ENCODE peak calls at places on chromosome 15, in five cellular contexts. K is sigmoid colon, Z is body of pancreas, I is ovary, L is suprapubic skin. A is an unnamed sample.

GRCh38 chr15:31393441-31394091 is 66.9 kb downstream of the KLF13 start:
- DNase-seq in I (no peak), L (no peak), K (peak), Z (no peak), A (no peak)

GRCh38 chr15:77993374-77993911 is 84.1 kb downstream of the TBC1D2B start:
- DNase-seq in I (no peak), L (peak), K (peak), Z (no peak), A (no peak)

GRCh38 chr15:77909131-77909940 is 168.2 kb downstream of the TBC1D2B start:
- DNase-seq in K (peak), L (peak), Z (no peak), I (no peak), A (no peak)

GRCh38 chr15:100114100-100114499 is 227.7 kb downstream of the ADAMTS17 start:
- DNase-seq in Z (peak), L (no peak), I (peak), K (peak), A (no peak)

GRCh38 chr15:97077930-97078329 is 747.4 kb downstream of the NR2F2 start:
- DNase-seq in Z (no peak), L (no peak), K (no peak), I (no peak), A (no peak)

GRCh38 chr15:59436774-59437472 is 1.1 kb upstream of the FAM81A start:
- DNase-seq in Z (no peak), K (peak), L (no peak), I (no peak), A (no peak)

GRCh38 chr15:80234883-80235282 is 17.1 kb downstream of the CTXND1 start:
- DNase-seq in I (no peak), Z (peak), L (no peak), K (no peak), A (no peak)

GRCh38 chr15:57541805-57542504 is 49.7 kb upstream of the MYZAP start:
- DNase-seq in K (peak), Z (peak), L (no peak), I (peak), A (peak)

GRCh38 chr15:29871401-29871800 is 49.1 kb upstream of the TJP1 start:
- DNase-seq in K (no peak), L (no peak), Z (peak), I (peak), A (no peak)

GRCh38 chr15:57784081-57784488 is 77.6 kb downstream of the POLR2M start:
- DNase-seq in Z (peak), K (no peak), L (no peak), I (no peak), A (no peak)

GRCh38 chr15:58511588-58511987 is 79.8 kb downstream of the LIPC start:
- DNase-seq in I (no peak), L (no peak), K (no peak), Z (no peak), A (no peak)

GRCh38 chr15:31111091-31111647 is 9.6 kb upstream of the TRPM1 start:
- DNase-seq in L (no peak), I (no peak), Z (no peak), K (no peak), A (no peak)

GRCh38 chr15:39887211-39887610 is 32.9 kb downstream of the GPR176 start:
- DNase-seq in L (no peak), Z (no peak), K (no peak), I (no peak), A (no peak)

GRCh38 chr15:56243117-56243773 is 434 bp downstream of the RFX7 start:
- DNase-seq in I (peak), K (peak), L (peak), Z (peak), A (peak)

GRCh38 chr15:31262901-31263671 is 63.5 kb upstream of the KLF13 start:
- DNase-seq in I (no peak), L (peak), K (peak), Z (peak), A (no peak)

GRCh38 chr15:45794768-45795486 is 160.1 kb downstream of the SQOR start:
- DNase-seq in I (no peak), L (no peak), K (no peak), Z (no peak), A (no peak)

GRCh38 chr15:81085213-81085612 is 48.9 kb upstream of the CFAP161 start:
- DNase-seq in L (no peak), K (no peak), Z (no peak), I (no peak), A (no peak)

GRCh38 chr15:70831094-70831911 is 22.7 kb downstream of the LARP6 start:
- DNase-seq in L (no peak), K (no peak), Z (no peak), I (no peak), A (no peak)

GRCh38 chr15:24823473-24823872 is 131.3 kb upstream of the SNRPN start:
- DNase-seq in L (no peak), I (no peak), K (no peak), Z (peak), A (no peak)

GRCh38 chr15:45435124-45435903 is 57.0 kb upstream of the GATM start:
- DNase-seq in I (no peak), Z (no peak), L (no peak), K (no peak), A (peak)

GRCh38 chr15:40409366-40409765 is 3.8 kb downstream of the IVD start:
- DNase-seq in Z (no peak), I (no peak), L (no peak), K (no peak), A (peak)

GRCh38 chr15:96037584-96037983 is 292.9 kb upstream of the NR2F2 start:
- DNase-seq in Z (no peak), L (no peak), I (no peak), K (no peak), A (no peak)

GRCh38 chr15:83694030-83694429 is 40.1 kb downstream of the ADAMTSL3 start:
- DNase-seq in I (no peak), L (no peak), K (no peak), Z (no peak), A (no peak)

GRCh38 chr15:72229076-72229946 is 1.7 kb downstream of the PKM start:
- DNase-seq in K (peak), I (no peak), L (no peak), Z (no peak), A (peak)

GRCh38 chr15:94838281-94838680 is 606.9 kb downstream of the MCTP2 start:
- DNase-seq in L (no peak), I (no peak), K (no peak), Z (no peak), A (no peak)

GRCh38 chr15:83732770-83733169 is 78.8 kb downstream of the ADAMTSL3 start:
- DNase-seq in I (no peak), K (no peak), L (no peak), Z (no peak), A (no peak)

GRCh38 chr15:68695061-68695595 is 116.3 kb downstream of the CORO2B start:
- DNase-seq in I (no peak), Z (no peak), K (no peak), L (no peak), A (no peak)

GRCh38 chr15:94375997-94376396 is 144.6 kb downstream of the MCTP2 start:
- DNase-seq in L (no peak), I (no peak), Z (no peak), K (no peak), A (no peak)

GRCh38 chr15:34813446-34814190 is 18.3 kb upstream of the ACTC1 start:
- DNase-seq in L (no peak), Z (no peak), K (no peak), I (no peak), A (no peak)

GRCh38 chr15:39239562-39239961 is 341.3 kb upstream of the THBS1 start:
- DNase-seq in K (no peak), Z (no peak), I (no peak), L (no peak), A (no peak)

GRCh38 chr15:78059110-78059839 is 18.2 kb downstream of the TBC1D2B start:
- DNase-seq in I (no peak), L (no peak), K (no peak), Z (no peak), A (no peak)

GRCh38 chr15:77546050-77546501 is 86.6 kb downstream of the LINGO1 start:
- DNase-seq in Z (no peak), K (peak), I (no peak), L (no peak), A (no peak)

GRCh38 chr15:68620721-68621528 is 42.1 kb downstream of the CORO2B start:
- DNase-seq in Z (peak), I (peak), L (peak), K (peak), A (no peak)

GRCh38 chr15:94584833-94585244 is 353.5 kb downstream of the MCTP2 start:
- DNase-seq in K (no peak), L (no peak), Z (no peak), I (peak), A (no peak)

GRCh38 chr15:59299919-59300617 is 72.6 kb downstream of the MYO1E start:
- DNase-seq in L (peak), I (no peak), Z (peak), K (peak), A (peak)

GRCh38 chr15:52337961-52338535 is 42.4 kb upstream of the MYO5C start:
- DNase-seq in K (no peak), L (no peak), I (no peak), Z (no peak), A (no peak)

GRCh38 chr15:31435891-31436628 is 109.4 kb downstream of the KLF13 start:
- DNase-seq in I (no peak), Z (no peak), L (peak), K (no peak), A (no peak)

GRCh38 chr15:39624806-39625205 is 43.9 kb downstream of the THBS1 start:
- DNase-seq in Z (peak), K (peak), L (no peak), I (peak), A (no peak)

GRCh38 chr15:74243431-74243830 is 7.3 kb downstream of the CCDC33 start:
- DNase-seq in L (no peak), K (no peak), I (no peak), Z (no peak), A (no peak)
- TF ChIP-seq POLR2A in L (no peak), K (no peak), I (no peak), Z (no peak), A (no peak)

GRCh38 chr15:44298878-44299277 is 10.4 kb downstream of the GOLM2 start:
- DNase-seq in I (no peak), K (no peak), L (no peak), Z (no peak), A (no peak)

GRCh38 chr15:44295909-44296420 is 7.4 kb downstream of the GOLM2 start:
- DNase-seq in L (no peak), K (no peak), I (no peak), Z (no peak), A (no peak)

GRCh38 chr15:44299997-44300396 is 11.5 kb downstream of the GOLM2 start:
- DNase-seq in L (no peak), K (no peak), Z (no peak), I (no peak), A (no peak)

GRCh38 chr15:44300567-44300966 is 12.0 kb downstream of the GOLM2 start:
- DNase-seq in L (no peak), Z (no peak), I (no peak), K (no peak), A (no peak)

GRCh38 chr15:44296625-44297524 is 8.4 kb downstream of the GOLM2 start:
- DNase-seq in I (no peak), Z (peak), K (no peak), L (no peak), A (peak)
- TF ChIP-seq POLR2A in I (no peak), Z (peak), K (no peak), L (no peak), A (peak)

DNA sequence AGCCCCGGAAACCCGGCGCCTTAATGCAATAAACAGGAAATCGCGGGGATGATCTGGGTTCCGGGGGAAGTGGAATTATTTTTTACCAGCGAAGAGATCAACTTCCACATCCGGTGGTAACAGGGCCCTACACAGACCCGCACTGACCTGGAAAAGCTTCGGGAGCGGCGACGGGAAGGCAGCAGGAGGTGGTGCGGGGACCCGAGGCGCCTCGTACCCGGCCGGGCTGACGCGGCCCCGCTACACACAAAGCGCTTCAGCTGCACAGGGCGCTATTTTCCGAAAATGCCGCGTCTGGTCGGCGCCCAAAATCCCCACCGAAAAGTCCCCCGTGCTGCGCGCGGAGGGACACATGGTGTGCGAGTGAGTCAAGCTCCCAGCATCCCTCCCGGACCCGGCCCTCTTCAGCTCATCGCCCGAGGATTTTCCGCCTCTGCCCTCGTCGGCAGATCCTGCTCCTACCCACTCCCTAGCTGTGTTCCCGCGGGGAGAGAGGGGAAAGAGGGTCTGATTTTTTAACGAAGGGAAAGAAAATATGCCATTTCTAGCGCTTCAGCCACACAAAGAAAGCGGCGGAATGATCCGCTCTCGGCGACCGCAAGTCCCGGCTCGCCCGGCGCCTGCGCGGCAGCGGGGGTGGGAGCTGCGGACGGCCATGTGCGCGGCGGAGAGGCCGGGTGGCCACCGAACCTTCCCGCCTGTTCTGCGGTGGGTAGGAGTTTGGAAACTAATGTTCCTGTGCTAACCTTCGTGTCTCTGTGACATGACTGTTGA is at the start of gene GABPB1:
- DNase-seq in Z (peak), K (peak), I (peak), L (peak), A (peak)
- TF ChIP-seq POLR2A in Z (peak), K (peak), I (peak), L (peak), A (peak)

DNA sequence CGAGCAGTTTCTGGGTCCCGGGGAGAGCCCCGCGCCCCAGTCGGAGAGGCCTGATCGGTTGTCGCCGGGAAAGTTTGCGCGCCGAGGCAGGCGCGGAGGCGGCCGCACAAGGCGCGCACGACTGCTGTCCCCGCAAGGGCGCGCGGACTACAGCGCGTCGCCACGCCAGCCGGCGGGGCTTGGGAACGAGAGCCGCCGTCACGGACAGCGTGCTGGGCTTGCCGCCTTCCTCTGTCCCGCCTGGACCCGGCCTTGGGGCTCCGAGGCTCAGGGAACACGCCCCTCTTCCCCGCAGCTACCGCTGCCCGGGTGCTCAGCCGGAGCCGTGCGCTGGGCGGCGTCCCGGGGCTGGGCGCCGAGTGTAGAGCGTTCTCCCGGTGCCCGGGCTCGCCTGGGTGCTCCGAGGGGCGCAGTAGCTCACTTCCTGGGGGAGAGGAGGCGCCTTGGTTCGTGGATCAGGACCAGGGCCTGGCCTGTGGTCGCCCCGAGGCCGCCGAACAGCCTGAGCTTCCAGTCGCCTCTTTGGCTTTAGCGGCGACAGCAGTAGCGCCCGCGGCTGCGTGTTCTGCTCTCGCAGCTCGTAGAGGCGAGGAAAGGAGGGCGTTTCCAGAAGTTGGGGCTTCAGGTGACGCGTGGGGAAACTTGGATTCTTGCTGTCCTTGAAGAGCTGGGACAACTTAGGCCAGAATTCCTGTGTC is 226.6 kb upstream of the C2CD4B start:
- DNase-seq in K (peak), L (peak), I (peak), Z (peak), A (peak)
- TF ChIP-seq POLR2A in K (no peak), L (no peak), I (no peak), Z (peak), A (no peak)

GRCh38 chr15:85624241-85624855 is 170.4 kb downstream of the KLHL25 start:
- DNase-seq in Z (no peak), I (no peak), L (no peak), K (no peak), A (no peak)

GRCh38 chr15:85622432-85622831 is 172.3 kb downstream of the KLHL25 start:
- DNase-seq in L (no peak), I (no peak), Z (no peak), K (no peak), A (no peak)

GRCh38 chr15:85625856-85626255 is 168.9 kb downstream of the KLHL25 start:
- DNase-seq in I (no peak), Z (peak), L (no peak), K (no peak), A (no peak)

GRCh38 chr15:85625431-85625830 is 169.3 kb downstream of the KLHL25 start:
- DNase-seq in K (no peak), Z (no peak), I (no peak), L (no peak), A (no peak)

GRCh38 chr15:85623648-85624047 is 171.1 kb downstream of the KLHL25 start:
- DNase-seq in L (no peak), K (no peak), I (no peak), Z (no peak), A (no peak)
- TF ChIP-seq POLR2A in L (no peak), K (no peak), I (no peak), Z (no peak), A (no peak)

DNA sequence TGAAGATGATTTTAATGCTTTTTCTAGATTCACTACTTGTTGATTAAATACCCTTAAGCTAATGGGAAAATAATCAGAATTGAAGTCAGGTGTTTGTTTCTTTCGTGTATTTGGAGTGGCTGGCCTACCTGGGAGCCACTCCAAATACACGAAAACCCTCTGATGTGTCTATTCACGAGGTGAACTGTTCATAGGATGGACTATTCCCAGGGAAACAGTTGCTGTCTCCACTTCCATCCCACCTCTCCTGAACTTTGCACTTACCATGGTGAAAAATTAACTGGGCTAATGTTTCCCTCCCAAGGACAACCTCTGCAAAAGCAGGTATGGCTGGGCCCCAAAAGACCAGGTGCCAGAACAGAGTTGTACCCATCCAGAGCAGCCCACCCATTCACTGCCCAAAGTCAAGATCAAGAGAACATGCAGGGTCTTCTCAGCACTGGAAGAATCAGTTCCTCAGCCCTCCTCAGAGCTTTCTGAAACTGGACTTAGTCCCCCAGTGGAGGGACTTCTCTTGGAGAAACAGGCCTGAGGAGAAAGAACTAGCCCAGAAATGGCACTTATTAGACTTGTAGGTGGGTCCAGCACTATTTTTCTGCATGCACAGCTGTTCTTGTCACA is 2.9 kb upstream of the SMAD3 start:
- DNase-seq in L (no peak), K (no peak), I (no peak), Z (peak), A (no peak)
- TF ChIP-seq POLR2A in L (no peak), K (no peak), I (no peak), Z (no peak), A (no peak)

DNA sequence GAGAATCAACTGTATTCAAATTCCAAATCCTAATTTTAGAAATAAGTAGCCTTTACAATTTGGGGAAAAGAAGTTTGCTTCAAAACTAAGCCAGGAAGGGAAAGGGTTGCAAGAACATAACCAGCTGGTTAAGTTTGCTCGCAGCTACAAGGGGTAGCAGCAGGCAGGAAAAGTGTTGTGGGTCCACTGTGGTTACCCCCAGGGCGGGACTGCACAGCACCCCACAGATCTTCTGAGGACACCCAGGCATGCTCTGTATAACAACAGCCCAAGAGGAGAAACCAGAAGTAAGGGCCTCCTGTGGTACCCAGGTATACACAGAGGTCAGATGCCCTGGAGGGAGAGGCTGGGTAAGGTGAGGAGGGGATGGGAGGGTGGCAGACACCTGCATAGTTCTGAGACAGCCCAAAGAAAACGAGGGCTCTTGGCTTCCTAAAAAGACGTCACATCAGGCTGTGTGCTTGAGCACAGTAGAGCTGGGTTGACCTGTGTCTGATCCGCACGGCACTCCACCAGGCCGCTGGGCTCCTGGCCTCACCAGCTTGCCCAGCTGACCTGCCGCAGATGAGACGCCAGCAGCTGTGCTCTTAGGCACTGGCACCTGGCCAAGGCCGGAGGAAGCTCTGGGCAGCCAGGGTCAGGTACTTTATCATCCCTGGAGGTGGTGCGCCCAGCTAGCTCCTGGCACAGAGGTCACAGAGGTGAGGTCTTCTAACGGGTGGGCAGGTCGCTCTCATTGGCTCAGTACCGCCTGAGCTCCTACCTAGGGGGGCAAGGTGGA is 81.8 kb upstream of the SNRPA1 start:
- DNase-seq in L (no peak), Z (no peak), K (no peak), I (no peak), A (no peak)
- TF ChIP-seq POLR2A in L (no peak), Z (no peak), K (no peak), I (no peak), A (no peak)

GRCh38 chr15:90883971-90884718 is at the start of gene FES:
- DNase-seq in Z (peak), L (no peak), K (peak), I (peak), A (no peak)
- TF ChIP-seq POLR2A in Z (peak), L (peak), K (no peak), I (peak), A (peak)